ENCODE peak calls at places on chromosomes 12 and 14, in eight cellular contexts. B, S, R, Q, C, L, U and T are unnamed samples.

GRCh38 chr14:93764211-93764659 is 24.1 kb downstream of the PRIMA1 start:
- DNase-seq in B (no peak), S (no peak), R (no peak), Q (no peak), C (peak), L (no peak), U (no peak), T (peak)

GRCh38 chr14:68312884-68313725 is 479.8 kb downstream of the ZFP36L1 start:
- DNase-seq in B (no peak), S (peak), R (no peak), Q (no peak), C (no peak), L (no peak), U (no peak), T (no peak)

GRCh38 chr12:109840349-109841073 is 7.3 kb upstream of the TRPV4 start:
- DNase-seq in B (no peak), S (no peak), R (no peak), Q (no peak), C (no peak), L (no peak), U (no peak), T (no peak)

GRCh38 chr12:2456813-2457186 is 338.0 kb upstream of the FKBP4 start:
- DNase-seq in B (no peak), S (no peak), R (no peak), Q (no peak), C (no peak), L (no peak), U (no peak), T (no peak)

GRCh38 chr12:104658085-104658484 is 201.3 kb downstream of the CHST11 start:
- DNase-seq in B (no peak), S (no peak), R (no peak), Q (no peak), C (no peak), L (no peak), U (no peak), T (no peak)

GRCh38 chr12:78099806-78100205 is 269.1 kb downstream of the NAV3 start:
- DNase-seq in B (no peak), S (no peak), R (no peak), Q (no peak), C (no peak), L (no peak), U (no peak), T (no peak)

GRCh38 chr12:116736962-116737773 is 701 bp downstream of the SPRING1 start:
- DNase-seq in B (peak), S (peak), R (no peak), Q (no peak), C (no peak), L (no peak), U (no peak), T (peak)

GRCh38 chr14:31489680-31490079 is 1.8 kb upstream of the GPR33 start:
- DNase-seq in B (no peak), S (no peak), R (no peak), Q (no peak), C (no peak), L (no peak), U (no peak), T (no peak)

GRCh38 chr12:103548622-103549601 is 38.2 kb upstream of the STAB2 start:
- DNase-seq in B (peak), S (peak), R (peak), Q (peak), C (peak), L (peak), U (peak), T (peak)